ENCODE peak calls at places on chromosomes 3 and 15, in seven cellular contexts. M, B, Z, S, K, Q and X are unnamed samples.

GRCh38 chr3:179927191-179927590 is 109.5 kb downstream of the PEX5L start:
- DNase-seq in M (no peak), K (no peak), Z (no peak), S (no peak), B (no peak), Q (no peak), X (no peak)

GRCh38 chr3:23709987-23710386 is 95.8 kb upstream of the UBE2E1 start:
- DNase-seq in S (no peak), B (no peak), Z (no peak), K (no peak), Q (no peak), M (no peak), X (no peak)

GRCh38 chr15:90201150-90201943 is at the start of gene SEMA4B:
- DNase-seq in M (peak), K (peak), S (peak), B (peak), Z (peak), Q (no peak), X (peak)

GRCh38 chr3:173009410-173009809 is 131.6 kb downstream of the SPATA16 start:
- DNase-seq in Q (no peak), S (no peak), Z (no peak), M (no peak), K (no peak), B (no peak), X (no peak)

GRCh38 chr3:186515115-186515514 is 29.1 kb downstream of the CRYGS start:
- DNase-seq in S (no peak), M (no peak), Z (no peak), K (no peak), B (no peak), Q (no peak), X (no peak)

GRCh38 chr3:175066617-175067415 is 207.7 kb downstream of the NAALADL2 start:
- DNase-seq in Q (no peak), M (no peak), K (no peak), Z (no peak), B (peak), S (no peak), X (no peak)

GRCh38 chr15:80587007-80587406 is 108.1 kb upstream of the ABHD17C start:
- DNase-seq in B (no peak), K (no peak), S (no peak), Q (no peak), Z (no peak), M (no peak), X (no peak)

GRCh38 chr3:60392501-60392900 is 858.8 kb downstream of the FHIT start:
- DNase-seq in B (no peak), K (no peak), M (no peak), Q (no peak), S (no peak), Z (no peak), X (no peak)

GRCh38 chr15:62400778-62401177 is 235.7 kb upstream of the C2CD4B start:
- DNase-seq in K (no peak), Q (no peak), S (no peak), B (no peak), Z (no peak), M (no peak), X (no peak)

GRCh38 chr3:129745253-129745652 is 138.8 kb upstream of the PLXND1 start:
- DNase-seq in M (peak), S (peak), Z (no peak), K (no peak), B (no peak), Q (peak), X (no peak)